ENCODE peak calls at places on chromosomes 11 and 22, in six cellular contexts. One of them, this sample, is unnamed.

GRCh38 chr22:32717337-32718240 is 83.9 kb upstream of the TIMP3 start:
- DNase-seq in NCI-H1092: no peak
- DNase-seq in hippocampal formation: no peak
- DNase-seq in endodermal cell: no peak
- DNase-seq in DMS153: no peak
- DNase-seq in GM20000: no peak
- DNase-seq in this sample: no peak

GRCh38 chr22:38681784-38682335 is at the start of gene TOMM22:
- DNase-seq in NCI-H1092: peak
- DNase-seq in hippocampal formation: peak
- DNase-seq in endodermal cell: peak
- DNase-seq in DMS153: peak
- DNase-seq in GM20000: peak
- DNase-seq in this sample: peak

GRCh38 chr11:73982595-73982989 is at the start of gene UCP2:
- DNase-seq in NCI-H1092: peak
- DNase-seq in hippocampal formation: peak
- DNase-seq in endodermal cell: peak
- DNase-seq in DMS153: peak
- DNase-seq in GM20000: peak
- DNase-seq in this sample: peak

GRCh38 chr22:38114484-38115398 is 4.3 kb upstream of the BAIAP2L2 start:
- DNase-seq in NCI-H1092: peak
- DNase-seq in hippocampal formation: peak
- DNase-seq in endodermal cell: peak
- DNase-seq in DMS153: peak
- DNase-seq in GM20000: peak
- DNase-seq in this sample: peak

GRCh38 chr11:67120881-67121710 is 2.0 kb downstream of the KDM2A start:
- DNase-seq in NCI-H1092: no peak
- DNase-seq in hippocampal formation: no peak
- DNase-seq in endodermal cell: no peak
- DNase-seq in DMS153: no peak
- DNase-seq in GM20000: peak
- DNase-seq in this sample: no peak

GRCh38 chr11:44562836-44563460 is 2.5 kb upstream of the CD82 start:
- DNase-seq in NCI-H1092: no peak
- DNase-seq in hippocampal formation: no peak
- DNase-seq in endodermal cell: no peak
- DNase-seq in DMS153: no peak
- DNase-seq in GM20000: no peak
- DNase-seq in this sample: no peak

GRCh38 chr11:14638561-14638960 is 5.0 kb upstream of the PDE3B start:
- DNase-seq in NCI-H1092: no peak
- DNase-seq in hippocampal formation: no peak
- DNase-seq in endodermal cell: no peak
- DNase-seq in DMS153: no peak
- DNase-seq in GM20000: no peak
- DNase-seq in this sample: no peak

GRCh38 chr11:104127828-104128227 is 36.1 kb downstream of the PDGFD start:
- DNase-seq in NCI-H1092: no peak
- DNase-seq in hippocampal formation: no peak
- DNase-seq in endodermal cell: no peak
- DNase-seq in DMS153: no peak
- DNase-seq in GM20000: no peak
- DNase-seq in this sample: no peak

GRCh38 chr11:62922189-62922589 is 1.0 kb upstream of the CHRM1 start:
- DNase-seq in NCI-H1092: no peak
- DNase-seq in hippocampal formation: no peak
- DNase-seq in endodermal cell: peak
- DNase-seq in DMS153: no peak
- DNase-seq in GM20000: no peak
- DNase-seq in this sample: no peak

GRCh38 chr22:22955866-22956535 is 68.4 kb downstream of the IGLL5 start:
- DNase-seq in NCI-H1092: peak
- DNase-seq in hippocampal formation: peak
- DNase-seq in endodermal cell: peak
- DNase-seq in DMS153: peak
- DNase-seq in GM20000: peak
- DNase-seq in this sample: peak

GRCh38 chr11:76609736-76610370 is 60.7 kb downstream of the LRRC32 start:
- DNase-seq in NCI-H1092: no peak
- DNase-seq in hippocampal formation: no peak
- DNase-seq in endodermal cell: peak
- DNase-seq in DMS153: no peak
- DNase-seq in GM20000: no peak
- DNase-seq in this sample: no peak

GRCh38 chr11:120515186-120515723 is 3.7 kb downstream of the GRIK4 start:
- DNase-seq in NCI-H1092: no peak
- DNase-seq in hippocampal formation: no peak
- DNase-seq in endodermal cell: no peak
- DNase-seq in DMS153: no peak
- DNase-seq in GM20000: no peak
- DNase-seq in this sample: no peak

GRCh38 chr11:78666675-78667129 is 92.0 kb upstream of the NARS2 start:
- DNase-seq in NCI-H1092: no peak
- DNase-seq in hippocampal formation: no peak
- DNase-seq in endodermal cell: no peak
- DNase-seq in DMS153: no peak
- DNase-seq in GM20000: no peak
- DNase-seq in this sample: no peak

GRCh38 chr11:126601136-126601535 is 245.7 kb downstream of the ST3GAL4 start:
- DNase-seq in NCI-H1092: no peak
- DNase-seq in hippocampal formation: no peak
- DNase-seq in endodermal cell: no peak
- DNase-seq in DMS153: no peak
- DNase-seq in GM20000: no peak
- DNase-seq in this sample: no peak

GRCh38 chr11:66787934-66788758 is 55.1 kb upstream of the RCE1 start:
- DNase-seq in NCI-H1092: no peak
- DNase-seq in hippocampal formation: no peak
- DNase-seq in endodermal cell: no peak
- DNase-seq in DMS153: no peak
- DNase-seq in GM20000: no peak
- DNase-seq in this sample: no peak

GRCh38 chr22:43273902-43274484 is 69.2 kb downstream of the SCUBE1 start:
- DNase-seq in NCI-H1092: no peak
- DNase-seq in hippocampal formation: peak
- DNase-seq in endodermal cell: peak
- DNase-seq in DMS153: peak
- DNase-seq in GM20000: peak
- DNase-seq in this sample: peak

This sample was measured in dorsolateral prefrontal cortex.